ENCODE peak calls at places on chromosome 20, in nine cellular contexts. One of them, this sample, is unnamed.

GRCh38 chr20:63501818-63502670 is 3.2 kb upstream of the EEF1A2 start:
- DNase-seq in activated naive CD8-positive, alpha-beta T cell treated with anti-CD3 and anti-CD28 coated beads, Interleukin-2, amount 50 U/mL, for 24 hours: no peak
- DNase-seq in activated CD4-positive, alpha-beta T cell treated with anti-CD3 and anti-CD28 coated beads, Interleukin-2, amount 10 ng/mL, durations not matched to agents 24 days and 14 days: no peak
- DNase-seq in PC-3: no peak
- DNase-seq in trophoblast cell: no peak
- DNase-seq in DMS153: peak; percentile 71
- DNase-seq in Daoy: peak; percentile 48
- DNase-seq in Panc1: no peak
- DNase-seq in T-helper 1 cell: no peak
- DNase-seq in this sample: no peak

GRCh38 chr20:22582386-22582959 is 1.9 kb downstream of the FOXA2 start:
- DNase-seq in PC-3: no peak
- DNase-seq in T-helper 1 cell: no peak
- DNase-seq in Panc1: no peak
- DNase-seq in activated naive CD8-positive, alpha-beta T cell treated with anti-CD3 and anti-CD28 coated beads, Interleukin-2, amount 50 U/mL, for 24 hours: no peak
- DNase-seq in trophoblast cell: no peak
- DNase-seq in activated CD4-positive, alpha-beta T cell treated with anti-CD3 and anti-CD28 coated beads, Interleukin-2, amount 10 ng/mL, durations not matched to agents 24 days and 14 days: no peak
- DNase-seq in DMS153: no peak
- DNase-seq in Daoy: no peak
- DNase-seq in this sample: no peak

GRCh38 chr20:54860716-54861115 is 385.3 kb downstream of the DOK5 start:
- DNase-seq in activated CD4-positive, alpha-beta T cell treated with anti-CD3 and anti-CD28 coated beads, Interleukin-2, amount 10 ng/mL, durations not matched to agents 24 days and 14 days: no peak
- DNase-seq in T-helper 1 cell: no peak
- DNase-seq in activated naive CD8-positive, alpha-beta T cell treated with anti-CD3 and anti-CD28 coated beads, Interleukin-2, amount 50 U/mL, for 24 hours: no peak
- DNase-seq in Daoy: no peak
- DNase-seq in DMS153: no peak
- DNase-seq in Panc1: no peak
- DNase-seq in trophoblast cell: no peak
- DNase-seq in PC-3: no peak
- DNase-seq in this sample: no peak

GRCh38 chr20:36861875-36862801 is 13.8 kb upstream of the TLDC2 start:
- DNase-seq in activated naive CD8-positive, alpha-beta T cell treated with anti-CD3 and anti-CD28 coated beads, Interleukin-2, amount 50 U/mL, for 24 hours: no peak
- DNase-seq in activated CD4-positive, alpha-beta T cell treated with anti-CD3 and anti-CD28 coated beads, Interleukin-2, amount 10 ng/mL, durations not matched to agents 24 days and 14 days: no peak
- DNase-seq in DMS153: peak; percentile 74
- DNase-seq in Daoy: peak; percentile 93
- DNase-seq in Panc1: peak; percentile 58
- DNase-seq in PC-3: peak; percentile 95
- DNase-seq in trophoblast cell: peak; percentile 93
- DNase-seq in T-helper 1 cell: no peak
- DNase-seq in this sample: no peak

GRCh38 chr20:57993738-57994431 is 234.6 kb downstream of the ANKRD60 start:
- DNase-seq in Daoy: peak; percentile 74
- DNase-seq in DMS153: no peak
- DNase-seq in activated CD4-positive, alpha-beta T cell treated with anti-CD3 and anti-CD28 coated beads, Interleukin-2, amount 10 ng/mL, durations not matched to agents 24 days and 14 days: no peak
- DNase-seq in trophoblast cell: no peak
- DNase-seq in T-helper 1 cell: no peak
- DNase-seq in Panc1: no peak
- DNase-seq in PC-3: peak; percentile 76
- DNase-seq in activated naive CD8-positive, alpha-beta T cell treated with anti-CD3 and anti-CD28 coated beads, Interleukin-2, amount 50 U/mL, for 24 hours: no peak
- DNase-seq in this sample: no peak

GRCh38 chr20:36506253-36506652 is 35.1 kb upstream of the MYL9 start:
- DNase-seq in PC-3: peak; percentile 42
- DNase-seq in DMS153: no peak
- DNase-seq in activated CD4-positive, alpha-beta T cell treated with anti-CD3 and anti-CD28 coated beads, Interleukin-2, amount 10 ng/mL, durations not matched to agents 24 days and 14 days: peak; percentile 66
- DNase-seq in Daoy: no peak
- DNase-seq in activated naive CD8-positive, alpha-beta T cell treated with anti-CD3 and anti-CD28 coated beads, Interleukin-2, amount 50 U/mL, for 24 hours: no peak
- DNase-seq in Panc1: no peak
- DNase-seq in trophoblast cell: no peak
- DNase-seq in T-helper 1 cell: no peak
- DNase-seq in this sample: no peak

GRCh38 chr20:9417665-9418064 is 96.7 kb upstream of the LAMP5 start:
- DNase-seq in T-helper 1 cell: no peak
- DNase-seq in activated naive CD8-positive, alpha-beta T cell treated with anti-CD3 and anti-CD28 coated beads, Interleukin-2, amount 50 U/mL, for 24 hours: no peak
- DNase-seq in PC-3: peak; percentile 92
- DNase-seq in Panc1: no peak
- DNase-seq in Daoy: peak; percentile 13
- DNase-seq in DMS153: no peak
- DNase-seq in trophoblast cell: no peak
- DNase-seq in activated CD4-positive, alpha-beta T cell treated with anti-CD3 and anti-CD28 coated beads, Interleukin-2, amount 10 ng/mL, durations not matched to agents 24 days and 14 days: no peak
- DNase-seq in this sample: no peak

GRCh38 chr20:38672504-38672903 is 51.8 kb upstream of the SLC32A1 start:
- DNase-seq in activated CD4-positive, alpha-beta T cell treated with anti-CD3 and anti-CD28 coated beads, Interleukin-2, amount 10 ng/mL, durations not matched to agents 24 days and 14 days: no peak
- DNase-seq in PC-3: no peak
- DNase-seq in trophoblast cell: no peak
- DNase-seq in activated naive CD8-positive, alpha-beta T cell treated with anti-CD3 and anti-CD28 coated beads, Interleukin-2, amount 50 U/mL, for 24 hours: no peak
- DNase-seq in Daoy: no peak
- DNase-seq in Panc1: no peak
- DNase-seq in DMS153: no peak
- DNase-seq in T-helper 1 cell: no peak
- DNase-seq in this sample: no peak

GRCh38 chr20:44734938-44735337 is 10.7 kb upstream of the KCNK15 start:
- DNase-seq in Daoy: peak; percentile 35
- DNase-seq in DMS153: no peak
- DNase-seq in activated naive CD8-positive, alpha-beta T cell treated with anti-CD3 and anti-CD28 coated beads, Interleukin-2, amount 50 U/mL, for 24 hours: no peak
- DNase-seq in trophoblast cell: no peak
- DNase-seq in Panc1: no peak
- DNase-seq in activated CD4-positive, alpha-beta T cell treated with anti-CD3 and anti-CD28 coated beads, Interleukin-2, amount 10 ng/mL, durations not matched to agents 24 days and 14 days: no peak
- DNase-seq in PC-3: peak; percentile 73
- DNase-seq in T-helper 1 cell: no peak
- DNase-seq in this sample: no peak

GRCh38 chr20:49521356-49521755 is 38.9 kb upstream of the KCNB1 start:
- DNase-seq in DMS153: no peak
- DNase-seq in PC-3: no peak
- DNase-seq in Panc1: no peak
- DNase-seq in activated naive CD8-positive, alpha-beta T cell treated with anti-CD3 and anti-CD28 coated beads, Interleukin-2, amount 50 U/mL, for 24 hours: no peak
- DNase-seq in Daoy: no peak
- DNase-seq in T-helper 1 cell: no peak
- DNase-seq in activated CD4-positive, alpha-beta T cell treated with anti-CD3 and anti-CD28 coated beads, Interleukin-2, amount 10 ng/mL, durations not matched to agents 24 days and 14 days: no peak
- DNase-seq in trophoblast cell: no peak
- DNase-seq in this sample: no peak

GRCh38 chr20:38692436-38693411 is 31.6 kb upstream of the SLC32A1 start:
- DNase-seq in Daoy: peak; percentile 34
- DNase-seq in DMS153: no peak
- DNase-seq in activated CD4-positive, alpha-beta T cell treated with anti-CD3 and anti-CD28 coated beads, Interleukin-2, amount 10 ng/mL, durations not matched to agents 24 days and 14 days: peak; percentile 88
- DNase-seq in PC-3: peak; percentile 80
- DNase-seq in Panc1: no peak
- DNase-seq in T-helper 1 cell: peak; percentile 26
- DNase-seq in activated naive CD8-positive, alpha-beta T cell treated with anti-CD3 and anti-CD28 coated beads, Interleukin-2, amount 50 U/mL, for 24 hours: peak; percentile 62
- DNase-seq in trophoblast cell: peak; percentile 90
- DNase-seq in this sample: peak; percentile 23

GRCh38 chr20:58712116-58712822 is 19.7 kb downstream of the NPEPL1 start:
- DNase-seq in Panc1: no peak
- DNase-seq in Daoy: no peak
- DNase-seq in DMS153: no peak
- DNase-seq in PC-3: no peak
- DNase-seq in trophoblast cell: no peak
- DNase-seq in activated CD4-positive, alpha-beta T cell treated with anti-CD3 and anti-CD28 coated beads, Interleukin-2, amount 10 ng/mL, durations not matched to agents 24 days and 14 days: peak; percentile 51
- DNase-seq in activated naive CD8-positive, alpha-beta T cell treated with anti-CD3 and anti-CD28 coated beads, Interleukin-2, amount 50 U/mL, for 24 hours: no peak
- DNase-seq in T-helper 1 cell: no peak
- DNase-seq in this sample: no peak

This sample was measured in glomerular endothelial cell.